ENCODE peak calls at places on chromosomes 3 and 15, in seven cellular contexts. I, W, A, U, H, Z and D are unnamed samples.

GRCh38 chr15:42270996-42271395 is 2.0 kb upstream of the GANC start:
- DNase-seq in Z (no peak), I (no peak), H (no peak), W (no peak), U (no peak), A (no peak), D (no peak)

GRCh38 chr3:12115846-12116245 is 42.9 kb downstream of the TIMP4 start:
- DNase-seq in A (no peak), W (no peak), I (no peak), Z (no peak), U (no peak), H (no peak), D (no peak)

GRCh38 chr3:187139895-187140253 is 578 bp upstream of the RPL39L start:
- DNase-seq in H (no peak), Z (no peak), A (no peak), U (no peak), I (no peak), W (no peak), D (no peak)

GRCh38 chr3:150073031-150073430 is 102.3 kb upstream of the PFN2 start:
- DNase-seq in I (no peak), A (no peak), U (peak; percentile 36), W (no peak), H (no peak), Z (no peak), D (no peak)

GRCh38 chr3:194328080-194328571 is 23.0 kb downstream of the CPN2 start:
- DNase-seq in W (no peak), H (no peak), Z (peak; percentile 21), A (no peak), U (no peak), I (no peak), D (no peak)

GRCh38 chr15:78387678-78388077 is 47.5 kb downstream of the CRABP1 start:
- DNase-seq in W (no peak), I (no peak), U (no peak), A (no peak), Z (no peak), H (no peak), D (no peak)

GRCh38 chr3:184167786-184168185 is 6.9 kb upstream of the AP2M1 start:
- DNase-seq in A (no peak), I (no peak), H (no peak), Z (no peak), U (no peak), W (no peak), D (no peak)

GRCh38 chr3:69032137-69032536 is 18.7 kb upstream of the EOGT start:
- DNase-seq in H (no peak), W (no peak), I (no peak), A (no peak), U (peak; percentile 63), Z (no peak), D (no peak)

GRCh38 chr15:92565351-92566125 is 90.0 kb downstream of the FAM174B start:
- DNase-seq in A (no peak), I (no peak), U (no peak), H (no peak), W (no peak), Z (no peak), D (no peak)

GRCh38 chr3:162391301-162391700 is 894.7 kb downstream of the OTOL1 start:
- DNase-seq in A (no peak), U (peak; percentile 74), Z (no peak), H (peak; percentile 4), W (no peak), I (no peak), D (no peak)

GRCh38 chr3:194187543-194187942 is 51.6 kb downstream of the HES1 start:
- DNase-seq in Z (no peak), I (no peak), A (no peak), H (no peak), U (no peak), W (no peak), D (no peak)

GRCh38 chr3:153242900-153243299 is 80.9 kb downstream of the RAP2B start:
- DNase-seq in H (no peak), U (no peak), W (no peak), I (no peak), Z (no peak), A (no peak), D (no peak)

GRCh38 chr3:140233702-140234101 is 298.7 kb downstream of the CLSTN2 start:
- DNase-seq in A (no peak), H (no peak), I (no peak), Z (no peak), W (no peak), U (no peak), D (no peak)

GRCh38 chr3:76242886-76243753 is 457.8 kb upstream of the ZNF717 start:
- DNase-seq in Z (no peak), H (no peak), I (no peak), W (no peak), U (no peak), A (no peak), D (no peak)

GRCh38 chr15:70024521-70024920 is 73.2 kb downstream of the TLE3 start:
- DNase-seq in A (no peak), Z (no peak), I (no peak), H (no peak), W (no peak), U (no peak), D (no peak)

GRCh38 chr3:23203651-23204111 is 554 bp downstream of the UBE2E2 start:
- DNase-seq in H (no peak), U (peak; percentile 14), I (no peak), Z (no peak), A (no peak), W (peak; percentile 28), D (peak; percentile 70)

GRCh38 chr3:120642368-120642948 is 39.6 kb downstream of the HGD start:
- DNase-seq in W (no peak), A (no peak), U (peak; percentile 33), I (no peak), Z (no peak), H (no peak), D (no peak)

GRCh38 chr3:42159706-42160472 is 68.7 kb downstream of the TRAK1 start:
- DNase-seq in W (peak; percentile 77), A (no peak), U (no peak), Z (no peak), I (peak; percentile 12), H (no peak), D (peak; percentile 82)

GRCh38 chr15:75902129-75902557 is 1.5 kb upstream of the FBXO22 start:
- DNase-seq in I (no peak), A (no peak), U (no peak), W (no peak), Z (no peak), H (no peak), D (no peak)

GRCh38 chr3:102378216-102378615 is 56.6 kb upstream of the ZPLD1 start:
- DNase-seq in A (no peak), Z (no peak), H (no peak), W (no peak), U (no peak), I (no peak), D (no peak)

GRCh38 chr15:48631191-48631770 is 14.2 kb downstream of the FBN1 start:
- DNase-seq in Z (no peak), I (no peak), U (no peak), W (no peak), A (no peak), H (no peak), D (no peak)

GRCh38 chr15:45129651-45130129 is at the start of the genes DUOX1 and DUOXA1:
- DNase-seq in Z (no peak), W (peak; percentile 65), I (no peak), U (no peak), A (no peak), H (no peak), D (peak; percentile 75)